ENCODE peak calls at places on chromosomes 11 and 22, in eight cellular contexts. One of them, this sample, is unnamed.

GRCh38 chr22:39543095-39543494 is 10.5 kb upstream of the RPS19BP1 start:
- DNase-seq in AG08396: peak
- DNase-seq in SW 1271: no peak
- DNase-seq in HuH-7: peak
- DNase-seq in HCT116: no peak
- DNase-seq in GM23248: peak
- DNase-seq in GM12864: no peak
- DNase-seq in neural crest cell: peak
- DNase-seq in this sample: no peak

GRCh38 chr11:59008942-59009341 is 69.7 kb downstream of the GLYATL1 start:
- DNase-seq in neural crest cell: no peak
- DNase-seq in GM12864: no peak
- DNase-seq in SW 1271: no peak
- DNase-seq in AG08396: no peak
- DNase-seq in HCT116: no peak
- DNase-seq in GM23248: no peak
- DNase-seq in HuH-7: no peak
- DNase-seq in this sample: no peak

GRCh38 chr11:4577761-4578160 is 3.8 kb upstream of the OR52I2 start:
- DNase-seq in SW 1271: no peak
- DNase-seq in GM12864: no peak
- DNase-seq in HCT116: no peak
- DNase-seq in HuH-7: no peak
- DNase-seq in GM23248: no peak
- DNase-seq in neural crest cell: no peak
- DNase-seq in AG08396: no peak
- DNase-seq in this sample: no peak

GRCh38 chr11:107545101-107545514 is 20.4 kb downstream of the ALKBH8 start:
- DNase-seq in neural crest cell: no peak
- DNase-seq in HuH-7: no peak
- DNase-seq in GM23248: peak
- DNase-seq in AG08396: no peak
- DNase-seq in SW 1271: no peak
- DNase-seq in HCT116: peak
- DNase-seq in GM12864: no peak
- DNase-seq in this sample: no peak

GRCh38 chr11:11988099-11988651 is 20.3 kb downstream of the DKK3 start:
- DNase-seq in neural crest cell: no peak
- DNase-seq in HCT116: no peak
- DNase-seq in HuH-7: no peak
- DNase-seq in GM12864: no peak
- DNase-seq in AG08396: no peak
- DNase-seq in GM23248: peak
- DNase-seq in SW 1271: no peak
- DNase-seq in this sample: no peak

GRCh38 chr22:45212306-45212709 is 28.4 kb downstream of the KIAA0930 start:
- DNase-seq in SW 1271: no peak
- DNase-seq in GM12864: no peak
- DNase-seq in HCT116: no peak
- DNase-seq in GM23248: peak
- DNase-seq in neural crest cell: no peak
- DNase-seq in HuH-7: no peak
- DNase-seq in AG08396: peak
- DNase-seq in this sample: no peak

GRCh38 chr11:70207531-70208131 is 4.5 kb downstream of the FADD start:
- DNase-seq in HCT116: no peak
- DNase-seq in SW 1271: no peak
- DNase-seq in GM23248: no peak
- DNase-seq in neural crest cell: no peak
- DNase-seq in GM12864: no peak
- DNase-seq in HuH-7: no peak
- DNase-seq in AG08396: no peak
- DNase-seq in this sample: no peak

GRCh38 chr11:8233691-8234424 is 29.8 kb downstream of the LMO1 start:
- DNase-seq in SW 1271: no peak
- DNase-seq in neural crest cell: no peak
- DNase-seq in GM23248: peak
- DNase-seq in HuH-7: no peak
- DNase-seq in HCT116: no peak
- DNase-seq in GM12864: no peak
- DNase-seq in AG08396: peak
- DNase-seq in this sample: no peak

GRCh38 chr11:126561327-126561893 is 205.9 kb downstream of the ST3GAL4 start:
- DNase-seq in GM12864: no peak
- DNase-seq in HuH-7: peak
- DNase-seq in neural crest cell: peak
- DNase-seq in HCT116: no peak
- DNase-seq in SW 1271: no peak
- DNase-seq in GM23248: peak
- DNase-seq in AG08396: peak
- DNase-seq in this sample: no peak

GRCh38 chr22:36103891-36104290 is 56.7 kb downstream of the APOL3 start:
- DNase-seq in HuH-7: no peak
- DNase-seq in SW 1271: no peak
- DNase-seq in AG08396: no peak
- DNase-seq in neural crest cell: no peak
- DNase-seq in GM12864: no peak
- DNase-seq in HCT116: no peak
- DNase-seq in GM23248: no peak
- DNase-seq in this sample: no peak

GRCh38 chr11:37500425-37500824 is 902.4 kb upstream of the RAG2 start:
- DNase-seq in AG08396: no peak
- DNase-seq in HCT116: no peak
- DNase-seq in neural crest cell: no peak
- DNase-seq in HuH-7: no peak
- DNase-seq in SW 1271: no peak
- DNase-seq in GM12864: no peak
- DNase-seq in GM23248: no peak
- DNase-seq in this sample: no peak

GRCh38 chr11:113242767-113243397 is 71.5 kb upstream of the TTC12 start:
- DNase-seq in GM12864: no peak
- DNase-seq in HuH-7: no peak
- DNase-seq in SW 1271: no peak
- DNase-seq in neural crest cell: no peak
- DNase-seq in HCT116: no peak
- DNase-seq in GM23248: peak
- DNase-seq in AG08396: peak
- DNase-seq in this sample: no peak

GRCh38 chr11:1458340-1459218 is 28.0 kb downstream of the MOB2 start:
- DNase-seq in HuH-7: no peak
- DNase-seq in GM12864: no peak
- DNase-seq in AG08396: peak
- DNase-seq in SW 1271: no peak
- DNase-seq in HCT116: no peak
- DNase-seq in GM23248: peak
- DNase-seq in neural crest cell: no peak
- DNase-seq in this sample: no peak

GRCh38 chr22:27331526-27332281 is 469.9 kb downstream of the MN1 start:
- DNase-seq in neural crest cell: peak
- DNase-seq in GM12864: no peak
- DNase-seq in HCT116: no peak
- DNase-seq in SW 1271: no peak
- DNase-seq in HuH-7: no peak
- DNase-seq in GM23248: peak
- DNase-seq in AG08396: peak
- DNase-seq in this sample: no peak

GRCh38 chr11:95337175-95337957 is 106.4 kb upstream of the SESN3 start:
- DNase-seq in neural crest cell: peak
- DNase-seq in SW 1271: no peak
- DNase-seq in GM23248: peak
- DNase-seq in AG08396: peak
- DNase-seq in GM12864: peak
- DNase-seq in HuH-7: no peak
- DNase-seq in HCT116: no peak
- DNase-seq in this sample: no peak

GRCh38 chr22:46665151-46665695 is 45.0 kb downstream of the GRAMD4 start:
- DNase-seq in HCT116: no peak
- DNase-seq in neural crest cell: no peak
- DNase-seq in AG08396: no peak
- DNase-seq in SW 1271: no peak
- DNase-seq in GM23248: no peak
- DNase-seq in GM12864: no peak
- DNase-seq in HuH-7: no peak
- DNase-seq in this sample: no peak

GRCh38 chr11:22566293-22566692 is 59.3 kb downstream of the FANCF start:
- DNase-seq in GM12864: no peak
- DNase-seq in SW 1271: no peak
- DNase-seq in GM23248: no peak
- DNase-seq in neural crest cell: no peak
- DNase-seq in HuH-7: no peak
- DNase-seq in AG08396: no peak
- DNase-seq in HCT116: no peak
- DNase-seq in this sample: no peak

GRCh38 chr11:71452354-71453020 is 516 bp upstream of the NADSYN1 start:
- DNase-seq in GM12864: peak
- DNase-seq in AG08396: peak
- DNase-seq in SW 1271: no peak
- DNase-seq in HCT116: no peak
- DNase-seq in GM23248: peak
- DNase-seq in neural crest cell: no peak
- DNase-seq in HuH-7: no peak
- DNase-seq in this sample: no peak

GRCh38 chr11:84543367-84544159 is 1083.6 kb downstream of the DLG2 start:
- DNase-seq in neural crest cell: no peak
- DNase-seq in GM12864: no peak
- DNase-seq in GM23248: no peak
- DNase-seq in HuH-7: no peak
- DNase-seq in AG08396: no peak
- DNase-seq in SW 1271: no peak
- DNase-seq in HCT116: no peak
- DNase-seq in this sample: no peak

GRCh38 chr11:113417428-113417827 is 29.8 kb downstream of the ANKK1 start:
- DNase-seq in SW 1271: no peak
- DNase-seq in GM12864: peak
- DNase-seq in HCT116: no peak
- DNase-seq in GM23248: no peak
- DNase-seq in HuH-7: no peak
- DNase-seq in neural crest cell: no peak
- DNase-seq in AG08396: no peak
- DNase-seq in this sample: no peak

GRCh38 chr11:119175493-119176077 is 7.1 kb downstream of the NLRX1 start:
- DNase-seq in neural crest cell: no peak
- DNase-seq in GM23248: peak
- DNase-seq in GM12864: no peak
- DNase-seq in HCT116: no peak
- DNase-seq in AG08396: peak
- DNase-seq in HuH-7: no peak
- DNase-seq in SW 1271: no peak
- DNase-seq in this sample: no peak

GRCh38 chr11:72741849-72742521 is 10.2 kb downstream of the ARAP1 start:
- DNase-seq in neural crest cell: no peak
- DNase-seq in SW 1271: no peak
- DNase-seq in HCT116: no peak
- DNase-seq in GM12864: no peak
- DNase-seq in AG08396: no peak
- DNase-seq in GM23248: no peak
- DNase-seq in HuH-7: peak
- DNase-seq in this sample: no peak

GRCh38 chr22:37545703-37546435 is 14.4 kb upstream of the CDC42EP1 start:
- DNase-seq in GM12864: no peak
- DNase-seq in AG08396: peak
- DNase-seq in HCT116: no peak
- DNase-seq in neural crest cell: peak
- DNase-seq in HuH-7: peak
- DNase-seq in SW 1271: no peak
- DNase-seq in GM23248: peak
- DNase-seq in this sample: peak

GRCh38 chr22:40898850-40899357 is 37.0 kb upstream of the DNAJB7 start:
- DNase-seq in HCT116: peak
- DNase-seq in GM23248: peak
- DNase-seq in HuH-7: peak
- DNase-seq in SW 1271: no peak
- DNase-seq in neural crest cell: no peak
- DNase-seq in GM12864: peak
- DNase-seq in AG08396: peak
- DNase-seq in this sample: no peak

GRCh38 chr22:37153901-37154300 is 4.2 kb upstream of the IL2RB start:
- DNase-seq in HuH-7: no peak
- DNase-seq in neural crest cell: no peak
- DNase-seq in GM23248: no peak
- DNase-seq in AG08396: no peak
- DNase-seq in SW 1271: no peak
- DNase-seq in GM12864: no peak
- DNase-seq in HCT116: no peak
- DNase-seq in this sample: no peak

GRCh38 chr22:40582063-40582462 is 54.5 kb downstream of the MRTFA start:
- DNase-seq in HCT116: no peak
- DNase-seq in AG08396: no peak
- DNase-seq in GM23248: no peak
- DNase-seq in HuH-7: no peak
- DNase-seq in neural crest cell: no peak
- DNase-seq in SW 1271: no peak
- DNase-seq in GM12864: no peak
- DNase-seq in this sample: no peak

GRCh38 chr11:130431337-130431773 is 2.9 kb upstream of the ADAMTS8 start:
- DNase-seq in SW 1271: no peak
- DNase-seq in neural crest cell: peak
- DNase-seq in GM12864: peak
- DNase-seq in GM23248: peak
- DNase-seq in AG08396: peak
- DNase-seq in HuH-7: peak
- DNase-seq in HCT116: peak
- DNase-seq in this sample: peak